ENCODE peak calls at places on chromosomes 12 and 14, in eight cellular contexts. One of them, this sample, is unnamed.

GRCh38 chr12:121787063-121787774 is 6.3 kb downstream of the RHOF start:
- DNase-seq in neuronal stem cell: no peak
- DNase-seq in transverse colon: peak
- DNase-seq in CD4-positive, alpha-beta T cell: peak
- DNase-seq in A549: peak
- DNase-seq in GM23338: no peak
- DNase-seq in upper lobe of right lung: peak
- DNase-seq in lower lobe of right lung: no peak
- DNase-seq in this sample: no peak

GRCh38 chr12:97299867-97300266 is 162.7 kb upstream of the RMST start:
- DNase-seq in neuronal stem cell: no peak
- DNase-seq in transverse colon: no peak
- DNase-seq in CD4-positive, alpha-beta T cell: no peak
- DNase-seq in A549: no peak
- DNase-seq in GM23338: no peak
- DNase-seq in upper lobe of right lung: no peak
- DNase-seq in lower lobe of right lung: no peak
- DNase-seq in this sample: no peak

GRCh38 chr14:72432748-72433147 is 461.2 kb downstream of the DPF3 start:
- DNase-seq in neuronal stem cell: no peak
- DNase-seq in transverse colon: no peak
- DNase-seq in CD4-positive, alpha-beta T cell: no peak
- DNase-seq in A549: no peak
- DNase-seq in GM23338: no peak
- DNase-seq in upper lobe of right lung: no peak
- DNase-seq in lower lobe of right lung: no peak
- DNase-seq in this sample: no peak

GRCh38 chr12:13376627-13377373 is 180.3 kb downstream of the EMP1 start:
- DNase-seq in neuronal stem cell: no peak
- DNase-seq in transverse colon: peak
- DNase-seq in CD4-positive, alpha-beta T cell: no peak
- DNase-seq in A549: peak
- DNase-seq in GM23338: peak
- DNase-seq in upper lobe of right lung: no peak
- DNase-seq in lower lobe of right lung: no peak
- DNase-seq in this sample: peak

GRCh38 chr14:99602054-99602787 is 1.8 kb downstream of the CCDC85C start:
- DNase-seq in neuronal stem cell: no peak
- DNase-seq in transverse colon: peak
- DNase-seq in CD4-positive, alpha-beta T cell: no peak
- DNase-seq in A549: peak
- DNase-seq in GM23338: no peak
- DNase-seq in upper lobe of right lung: peak
- DNase-seq in lower lobe of right lung: peak
- DNase-seq in this sample: no peak

GRCh38 chr12:98228619-98229538 is 286.5 kb upstream of the TMPO start:
- DNase-seq in neuronal stem cell: no peak
- DNase-seq in transverse colon: no peak
- DNase-seq in CD4-positive, alpha-beta T cell: no peak
- DNase-seq in A549: no peak
- DNase-seq in GM23338: no peak
- DNase-seq in upper lobe of right lung: no peak
- DNase-seq in lower lobe of right lung: no peak
- DNase-seq in this sample: no peak

GRCh38 chr12:44972746-44973421 is 78.0 kb downstream of the DBX2 start:
- DNase-seq in neuronal stem cell: peak
- DNase-seq in transverse colon: no peak
- DNase-seq in CD4-positive, alpha-beta T cell: no peak
- DNase-seq in A549: peak
- DNase-seq in GM23338: peak
- DNase-seq in upper lobe of right lung: no peak
- DNase-seq in lower lobe of right lung: no peak
- DNase-seq in this sample: no peak

GRCh38 chr12:2959194-2959507 is at the start of gene TEAD4:
- DNase-seq in neuronal stem cell: peak
- DNase-seq in transverse colon: peak
- DNase-seq in CD4-positive, alpha-beta T cell: no peak
- DNase-seq in A549: peak
- DNase-seq in GM23338: peak
- DNase-seq in upper lobe of right lung: peak
- DNase-seq in lower lobe of right lung: peak
- DNase-seq in this sample: no peak

GRCh38 chr12:93441111-93441616 is 583 bp downstream of the UBE2N start:
- DNase-seq in neuronal stem cell: peak
- DNase-seq in transverse colon: peak
- DNase-seq in CD4-positive, alpha-beta T cell: peak
- DNase-seq in A549: peak
- DNase-seq in GM23338: peak
- DNase-seq in upper lobe of right lung: peak
- DNase-seq in lower lobe of right lung: peak
- DNase-seq in this sample: no peak

GRCh38 chr12:31647106-31647505 is 12.4 kb upstream of the ETFBKMT start:
- DNase-seq in neuronal stem cell: no peak
- DNase-seq in transverse colon: no peak
- DNase-seq in CD4-positive, alpha-beta T cell: no peak
- DNase-seq in A549: no peak
- DNase-seq in GM23338: no peak
- DNase-seq in upper lobe of right lung: no peak
- DNase-seq in lower lobe of right lung: no peak
- DNase-seq in this sample: peak

GRCh38 chr12:130706311-130706710 is 9.8 kb downstream of the RIMBP2 start:
- DNase-seq in neuronal stem cell: no peak
- DNase-seq in transverse colon: no peak
- DNase-seq in CD4-positive, alpha-beta T cell: no peak
- DNase-seq in A549: no peak
- DNase-seq in GM23338: no peak
- DNase-seq in upper lobe of right lung: no peak
- DNase-seq in lower lobe of right lung: no peak
- DNase-seq in this sample: no peak

GRCh38 chr14:79544671-79545070 is 666.6 kb downstream of the DIO2 start:
- DNase-seq in neuronal stem cell: no peak
- DNase-seq in transverse colon: no peak
- DNase-seq in CD4-positive, alpha-beta T cell: no peak
- DNase-seq in A549: no peak
- DNase-seq in GM23338: no peak
- DNase-seq in upper lobe of right lung: no peak
- DNase-seq in lower lobe of right lung: no peak
- DNase-seq in this sample: no peak

GRCh38 chr12:6049587-6049986 is 74.9 kb downstream of the VWF start:
- DNase-seq in neuronal stem cell: no peak
- DNase-seq in transverse colon: no peak
- DNase-seq in CD4-positive, alpha-beta T cell: no peak
- DNase-seq in A549: no peak
- DNase-seq in GM23338: no peak
- DNase-seq in upper lobe of right lung: no peak
- DNase-seq in lower lobe of right lung: no peak
- DNase-seq in this sample: no peak

GRCh38 chr14:93306844-93307243 is 26.0 kb downstream of the BTBD7 start:
- DNase-seq in neuronal stem cell: no peak
- DNase-seq in transverse colon: no peak
- DNase-seq in CD4-positive, alpha-beta T cell: no peak
- DNase-seq in A549: no peak
- DNase-seq in GM23338: no peak
- DNase-seq in upper lobe of right lung: no peak
- DNase-seq in lower lobe of right lung: no peak
- DNase-seq in this sample: no peak

GRCh38 chr12:90013409-90013808 is 304.8 kb upstream of the ATP2B1 start:
- DNase-seq in neuronal stem cell: no peak
- DNase-seq in transverse colon: no peak
- DNase-seq in CD4-positive, alpha-beta T cell: no peak
- DNase-seq in A549: peak
- DNase-seq in GM23338: peak
- DNase-seq in upper lobe of right lung: no peak
- DNase-seq in lower lobe of right lung: no peak
- DNase-seq in this sample: no peak

GRCh38 chr12:57389033-57389432 is 41.8 kb downstream of the R3HDM2 start:
- DNase-seq in neuronal stem cell: no peak
- DNase-seq in transverse colon: no peak
- DNase-seq in CD4-positive, alpha-beta T cell: no peak
- DNase-seq in A549: peak
- DNase-seq in GM23338: no peak
- DNase-seq in upper lobe of right lung: no peak
- DNase-seq in lower lobe of right lung: no peak
- DNase-seq in this sample: peak

GRCh38 chr14:47919334-47919846 is 244.0 kb upstream of the MDGA2 start:
- DNase-seq in neuronal stem cell: no peak
- DNase-seq in transverse colon: no peak
- DNase-seq in CD4-positive, alpha-beta T cell: no peak
- DNase-seq in A549: no peak
- DNase-seq in GM23338: no peak
- DNase-seq in upper lobe of right lung: no peak
- DNase-seq in lower lobe of right lung: no peak
- DNase-seq in this sample: no peak

DNA sequence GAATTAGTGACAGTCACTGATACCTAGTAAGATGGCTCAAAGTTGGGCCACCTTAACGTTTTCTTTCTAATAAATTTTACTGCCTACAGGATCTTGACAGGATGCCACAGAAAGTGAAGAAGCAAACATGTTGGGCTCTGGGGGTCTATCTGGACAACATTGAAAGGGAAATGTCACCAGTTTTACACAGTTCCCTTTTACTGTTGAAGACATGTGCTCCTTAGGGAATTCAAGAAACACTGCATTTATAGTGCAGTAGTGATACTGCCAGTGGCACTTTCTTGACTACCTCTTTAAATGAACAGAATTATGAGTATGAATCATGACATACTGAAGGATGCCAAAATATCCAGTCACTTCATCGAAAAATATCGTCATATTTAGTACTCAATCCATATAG is 269.3 kb upstream of the SYT10 start:
- DNase-seq in neuronal stem cell: no peak
- DNase-seq in transverse colon: no peak
- DNase-seq in CD4-positive, alpha-beta T cell: no peak
- DNase-seq in A549: no peak
- DNase-seq in GM23338: no peak
- DNase-seq in upper lobe of right lung: no peak
- DNase-seq in lower lobe of right lung: no peak
- DNase-seq in this sample: no peak
- H3K27ac ChIP-seq in neuronal stem cell: no peak
- H3K27ac ChIP-seq in transverse colon: no peak
- H3K27ac ChIP-seq in CD4-positive, alpha-beta T cell: no peak
- H3K27ac ChIP-seq in A549: no peak
- H3K27ac ChIP-seq in GM23338: no peak
- H3K27ac ChIP-seq in upper lobe of right lung: no peak
- H3K27ac ChIP-seq in lower lobe of right lung: no peak
- H3K27ac ChIP-seq in this sample: no peak

DNA sequence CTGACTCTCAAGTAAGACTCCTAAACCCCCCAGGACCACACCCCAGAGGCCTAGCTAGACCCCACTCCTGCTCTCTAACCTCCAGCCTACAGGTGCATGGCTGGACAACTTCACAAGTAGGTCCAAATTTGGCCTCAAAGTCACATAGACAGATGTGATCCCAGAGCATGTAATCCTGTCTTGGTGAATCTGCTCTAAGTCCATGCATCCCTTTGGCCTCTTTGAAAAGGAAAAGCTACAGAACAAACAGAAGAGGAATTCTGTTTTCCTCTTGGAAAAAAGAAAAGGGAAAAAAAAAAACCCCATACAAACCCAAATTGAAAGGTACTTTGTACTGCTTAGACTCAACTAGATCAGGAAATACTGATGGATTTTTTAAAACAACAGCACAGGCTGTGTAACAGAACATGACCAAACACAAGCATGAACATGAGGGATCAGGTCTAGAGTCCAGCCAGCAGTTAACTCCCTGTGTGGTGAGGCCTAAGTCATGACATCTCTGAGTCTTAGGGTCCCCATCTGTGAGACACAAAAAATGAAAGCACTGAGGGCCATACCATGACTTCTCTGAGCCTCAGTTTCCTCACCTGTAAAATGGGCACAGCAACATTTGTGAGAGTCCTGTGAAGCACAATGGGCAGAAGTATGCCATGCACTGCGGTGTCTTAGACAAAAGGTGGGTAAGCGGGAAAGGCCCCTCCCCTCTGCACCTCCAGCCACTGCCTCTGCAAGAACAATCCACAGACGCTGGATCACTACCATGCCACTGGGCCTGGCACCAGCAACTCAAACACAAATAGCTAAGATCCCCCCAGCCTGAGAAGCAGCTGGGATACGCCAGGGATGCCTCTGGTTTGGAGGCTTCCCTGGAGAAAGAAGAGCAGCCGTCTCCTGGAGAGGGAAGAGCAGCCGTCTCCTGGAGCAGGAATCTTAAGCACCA is 9.9 kb downstream of the PITPNM2 start:
- DNase-seq in neuronal stem cell: no peak
- DNase-seq in transverse colon: no peak
- DNase-seq in CD4-positive, alpha-beta T cell: no peak
- DNase-seq in A549: no peak
- DNase-seq in GM23338: no peak
- DNase-seq in upper lobe of right lung: no peak
- DNase-seq in lower lobe of right lung: no peak
- DNase-seq in this sample: no peak
- H3K27ac ChIP-seq in neuronal stem cell: no peak
- H3K27ac ChIP-seq in transverse colon: peak
- H3K27ac ChIP-seq in CD4-positive, alpha-beta T cell: no peak
- H3K27ac ChIP-seq in A549: peak
- H3K27ac ChIP-seq in GM23338: no peak
- H3K27ac ChIP-seq in upper lobe of right lung: peak
- H3K27ac ChIP-seq in lower lobe of right lung: peak
- H3K27ac ChIP-seq in this sample: no peak

DNA sequence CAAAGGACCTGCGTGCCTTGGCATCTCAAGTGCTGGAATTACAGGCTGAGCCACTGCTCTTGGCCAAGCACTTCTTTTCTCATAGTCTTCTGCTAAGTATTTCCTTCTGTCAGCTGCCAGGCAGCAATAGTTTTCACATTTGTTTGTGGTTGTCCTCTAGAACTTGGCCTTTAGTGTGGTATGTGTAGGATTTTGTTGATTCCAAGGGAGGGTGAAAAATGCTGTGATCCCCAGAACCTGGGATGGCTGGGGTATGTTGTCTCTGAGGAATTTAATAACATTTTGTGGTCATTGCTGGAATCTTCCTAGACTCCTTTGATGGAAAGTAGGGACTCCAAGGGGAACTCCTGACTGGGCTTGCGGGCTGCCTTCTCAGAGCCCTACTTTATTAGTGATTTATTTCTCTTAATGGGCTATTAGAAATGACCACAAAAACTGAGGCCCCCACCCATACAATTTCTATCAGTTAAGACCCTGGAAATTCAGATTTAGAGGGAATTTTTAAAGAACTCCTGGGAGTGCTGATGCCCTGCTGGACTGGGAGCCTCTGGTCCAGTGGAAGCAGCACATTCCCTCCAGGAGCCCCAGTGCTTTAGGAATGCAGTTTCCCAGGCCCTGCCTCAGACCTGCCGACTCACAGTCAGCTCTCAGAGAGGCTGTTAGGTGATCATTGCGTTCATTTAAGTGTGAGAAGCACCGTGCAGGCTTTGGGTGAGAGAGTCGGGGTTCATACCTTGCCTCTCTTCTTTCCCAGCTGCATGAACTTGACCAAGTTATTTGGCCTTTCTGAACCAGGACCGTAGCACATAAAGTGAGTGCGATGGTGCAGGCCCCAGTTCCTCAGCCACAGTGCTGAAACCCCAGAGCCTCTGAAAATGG is 22.7 kb downstream of the TRAF3 start:
- DNase-seq in neuronal stem cell: no peak
- DNase-seq in transverse colon: no peak
- DNase-seq in CD4-positive, alpha-beta T cell: no peak
- DNase-seq in A549: no peak
- DNase-seq in GM23338: no peak
- DNase-seq in upper lobe of right lung: no peak
- DNase-seq in lower lobe of right lung: no peak
- DNase-seq in this sample: no peak
- H3K27ac ChIP-seq in neuronal stem cell: no peak
- H3K27ac ChIP-seq in transverse colon: no peak
- H3K27ac ChIP-seq in CD4-positive, alpha-beta T cell: no peak
- H3K27ac ChIP-seq in A549: no peak
- H3K27ac ChIP-seq in GM23338: peak
- H3K27ac ChIP-seq in upper lobe of right lung: no peak
- H3K27ac ChIP-seq in lower lobe of right lung: no peak
- H3K27ac ChIP-seq in this sample: no peak

GRCh38 chr14:61281911-61282310 is 773 bp upstream of the TMEM30B start:
- DNase-seq in neuronal stem cell: no peak
- DNase-seq in transverse colon: no peak
- DNase-seq in CD4-positive, alpha-beta T cell: no peak
- DNase-seq in A549: no peak
- DNase-seq in GM23338: no peak
- DNase-seq in upper lobe of right lung: no peak
- DNase-seq in lower lobe of right lung: no peak
- DNase-seq in this sample: no peak
- H3K27ac ChIP-seq in neuronal stem cell: no peak
- H3K27ac ChIP-seq in transverse colon: peak
- H3K27ac ChIP-seq in CD4-positive, alpha-beta T cell: no peak
- H3K27ac ChIP-seq in A549: no peak
- H3K27ac ChIP-seq in GM23338: no peak
- H3K27ac ChIP-seq in upper lobe of right lung: peak
- H3K27ac ChIP-seq in lower lobe of right lung: peak
- H3K27ac ChIP-seq in this sample: peak

This sample was measured in epithelial cell of prostate.